ENCODE peak calls at places on chromosomes 16 and 17, in six cellular contexts. R is nucleus accumbens; H is Caki2; C is nephron progenitor cell; D is AG09319; M is stimulated activated CD8-positive, alpha-beta memory T cell treated with anti-CD3 and anti-CD28 coated beads, Interleukin-4, amount 100 ng/mL, for 1 hour. L is an unnamed sample.

GRCh38 chr17:43025290-43025657 is 243 bp downstream of the RND2 start:
- DNase-seq in R (no peak), H (no peak), C (no peak), D (no peak), M (no peak), L (no peak)

GRCh38 chr16:27374231-27374793 is 27.7 kb upstream of the IL21R start:
- DNase-seq in R (no peak), H (no peak), C (no peak), D (no peak), M (no peak), L (no peak)

GRCh38 chr16:74288065-74288464 is 8.5 kb upstream of the PSMD7 start:
- DNase-seq in R (no peak), H (no peak), C (no peak), D (no peak), M (no peak), L (no peak)

GRCh38 chr16:27805828-27806351 is 255.9 kb downstream of the KATNIP start:
- DNase-seq in R (no peak), H (no peak), C (no peak), D (no peak), M (no peak), L (no peak)

GRCh38 chr16:2429771-2430663 is 770 bp downstream of the CCNF start:
- DNase-seq in R (no peak), H (no peak), C (peak), D (no peak), M (no peak), L (no peak)

GRCh38 chr16:46691720-46692119 is 2.3 kb downstream of the ORC6 start:
- DNase-seq in R (no peak), H (peak), C (no peak), D (no peak), M (no peak), L (no peak)

GRCh38 chr17:3965123-3965800 is 1.0 kb upstream of the ATP2A3 start:
- DNase-seq in R (no peak), H (peak), C (peak), D (no peak), M (peak), L (peak)

GRCh38 chr17:62681061-62681938 is 53.8 kb downstream of the MRC2 start:
- DNase-seq in R (no peak), H (no peak), C (no peak), D (no peak), M (no peak), L (no peak)

GRCh38 chr16:88197481-88198456 is 185.0 kb upstream of the ZNF469 start:
- DNase-seq in R (no peak), H (no peak), C (no peak), D (no peak), M (no peak), L (no peak)

GRCh38 chr17:77328823-77329740 is 188.3 kb downstream of the SEC14L1 start:
- DNase-seq in R (no peak), H (no peak), C (no peak), D (no peak), M (no peak), L (no peak)

GRCh38 chr16:54342001-54342776 is 55.6 kb upstream of the IRX3 start:
- DNase-seq in R (no peak), H (no peak), C (no peak), D (no peak), M (no peak), L (no peak)

GRCh38 chr17:17411692-17412091 is 65.1 kb upstream of the MED9 start:
- DNase-seq in R (no peak), H (no peak), C (no peak), D (no peak), M (no peak), L (no peak)

GRCh38 chr17:29711588-29712385 is 89.1 kb upstream of the CORO6 start:
- DNase-seq in R (no peak), H (no peak), C (no peak), D (no peak), M (no peak), L (no peak)

GRCh38 chr17:65434251-65434650 is 127.2 kb downstream of the AXIN2 start:
- DNase-seq in R (no peak), H (no peak), C (no peak), D (no peak), M (no peak), L (no peak)

GRCh38 chr16:3664187-3664896 is 9.9 kb downstream of the DNASE1 start:
- DNase-seq in R (no peak), H (no peak), C (no peak), D (no peak), M (no peak), L (no peak)

GRCh38 chr17:2542056-2542455 is 30.4 kb upstream of the METTL16 start:
- DNase-seq in R (no peak), H (no peak), C (no peak), D (no peak), M (no peak), L (no peak)

GRCh38 chr16:1832831-1833454 is 5.9 kb downstream of the FAHD1 start:
- DNase-seq in R (no peak), H (peak), C (no peak), D (no peak), M (no peak), L (no peak)

GRCh38 chr16:74608944-74609343 is 2.0 kb upstream of the GLG1 start:
- DNase-seq in R (no peak), H (no peak), C (no peak), D (no peak), M (peak), L (no peak)

GRCh38 chr16:76910931-76911330 is 280.1 kb upstream of the MON1B start:
- DNase-seq in R (no peak), H (peak), C (no peak), D (peak), M (no peak), L (no peak)

GRCh38 chr16:24852281-24852721 is 6.5 kb downstream of the SLC5A11 start:
- DNase-seq in R (no peak), H (no peak), C (no peak), D (no peak), M (no peak), L (no peak)

GRCh38 chr17:59002848-59003247 is 103.8 kb downstream of the TRIM37 start:
- DNase-seq in R (no peak), H (no peak), C (no peak), D (no peak), M (no peak), L (no peak)

GRCh38 chr17:74374786-74375185 is 7.5 kb downstream of the GPR142 start:
- DNase-seq in R (no peak), H (no peak), C (no peak), D (no peak), M (no peak), L (no peak)

GRCh38 chr17:65029605-65030308 is 26.8 kb downstream of the GNA13 start:
- DNase-seq in R (no peak), H (no peak), C (no peak), D (no peak), M (no peak), L (no peak)

GRCh38 chr17:59370580-59371299 is 39.3 kb downstream of the YPEL2 start:
- DNase-seq in R (no peak), H (no peak), C (peak), D (no peak), M (no peak), L (no peak)

GRCh38 chr17:63647065-63647725 is 25.0 kb downstream of the MAP3K3 start:
- DNase-seq in R (no peak), H (no peak), C (no peak), D (no peak), M (no peak), L (no peak)

GRCh38 chr16:29644973-29645698 is 17.9 kb upstream of the SPN start:
- DNase-seq in R (no peak), H (no peak), C (no peak), D (no peak), M (no peak), L (no peak)

GRCh38 chr16:51630051-51630450 is 479.0 kb upstream of the SALL1 start:
- DNase-seq in R (no peak), H (no peak), C (no peak), D (no peak), M (no peak), L (no peak)

GRCh38 chr17:60077672-60078519 is 825 bp downstream of the HEATR6 start:
- DNase-seq in R (no peak), H (peak), C (no peak), D (no peak), M (peak), L (no peak)

GRCh38 chr16:87075319-87075860 is 241.8 kb downstream of the C16orf95 start:
- DNase-seq in R (no peak), H (no peak), C (no peak), D (no peak), M (no peak), L (no peak)

GRCh38 chr17:80729016-80729415 is 184.4 kb downstream of the RPTOR start:
- DNase-seq in R (no peak), H (no peak), C (no peak), D (no peak), M (no peak), L (no peak)

GRCh38 chr16:84566580-84567244 is 51.2 kb downstream of the COTL1 start:
- DNase-seq in R (no peak), H (no peak), C (no peak), D (no peak), M (no peak), L (no peak)

GRCh38 chr16:89315791-89316581 is 98.5 kb downstream of the ZNF778 start:
- DNase-seq in R (no peak), H (peak), C (no peak), D (no peak), M (peak), L (peak)

GRCh38 chr16:66487580-66488235 is 60.6 kb downstream of the BEAN1 start:
- DNase-seq in R (no peak), H (no peak), C (no peak), D (no peak), M (no peak), L (no peak)

GRCh38 chr16:69479806-69480205 is 55.4 kb downstream of the CYB5B start:
- DNase-seq in R (no peak), H (no peak), C (no peak), D (no peak), M (no peak), L (no peak)

L was measured in GM12891.